ENCODE peak calls at places on chromosome 16, in seven cellular contexts. H is H9, Y is endothelial cell of umbilical vein, P is HCT116, F is neural progenitor cell, A is IMR-90, S is astrocyte. K is an unnamed sample.
A peak's percentile ranks its signal among the peaks of the same experiment; 100 is the strongest.

GRCh38 chr16:71637398-71637797 is 11.4 kb downstream of the MARVELD3 start:
- DNase-seq in Y (no peak), F (peak; percentile 78), P (no peak), A (peak; percentile 86), H (peak; percentile 65), S (peak; percentile 84), K (peak; percentile 91)

GRCh38 chr16:50861926-50862325 is 120.0 kb downstream of the CYLD start:
- DNase-seq in P (peak; percentile 46), F (no peak), S (peak; percentile 86), A (peak; percentile 81), Y (no peak), H (no peak), K (no peak)

GRCh38 chr16:55189179-55189578 is 134.8 kb upstream of the IRX6 start:
- DNase-seq in P (no peak), A (no peak), S (no peak), F (no peak), Y (no peak), H (no peak), K (no peak)

GRCh38 chr16:51049276-51049675 is 101.8 kb downstream of the SALL1 start:
- DNase-seq in A (no peak), P (no peak), F (no peak), H (no peak), Y (no peak), S (peak; percentile 2), K (no peak)

GRCh38 chr16:50565428-50565827 is 17.2 kb downstream of the NKD1 start:
- DNase-seq in H (no peak), A (no peak), F (no peak), S (no peak), Y (no peak), P (no peak), K (no peak)

GRCh38 chr16:56625140-56625942 is at the start of gene MT1E:
- DNase-seq in P (peak; percentile 77), A (peak; percentile 76), Y (peak; percentile 54), H (no peak), F (peak; percentile 71), S (peak; percentile 65), K (peak; percentile 78)

GRCh38 chr16:608019-608418 is 18.2 kb downstream of the RAB40C start:
- DNase-seq in P (no peak), S (no peak), F (no peak), H (peak; percentile 37), Y (no peak), A (no peak), K (peak; percentile 84)

GRCh38 chr16:88558457-88559442 is 11.5 kb upstream of the ZC3H18 start:
- DNase-seq in A (peak; percentile 43), Y (peak; percentile 49), F (peak; percentile 64), S (peak; percentile 16), H (peak; percentile 65), P (peak; percentile 64), K (peak; percentile 76)

GRCh38 chr16:71205482-71206131 is 24.9 kb downstream of the HYDIN start:
- DNase-seq in A (no peak), F (no peak), H (no peak), P (no peak), S (no peak), Y (no peak), K (no peak)

GRCh38 chr16:27446721-27447120 is 44.7 kb downstream of the IL21R start:
- DNase-seq in Y (no peak), P (no peak), A (no peak), S (no peak), H (no peak), F (no peak), K (no peak)

GRCh38 chr16:48076455-48077012 is 79.3 kb downstream of the ABCC12 start:
- DNase-seq in Y (no peak), A (peak; percentile 75), P (no peak), S (peak; percentile 56), H (no peak), F (no peak), K (no peak)

GRCh38 chr16:70437017-70437581 is 1.8 kb downstream of the ST3GAL2 start:
- DNase-seq in H (peak; percentile 86), P (no peak), Y (peak; percentile 90), F (peak; percentile 60), A (peak; percentile 94), S (peak; percentile 90), K (peak; percentile 91)

GRCh38 chr16:16071631-16072244 is 122.3 kb downstream of the ABCC1 start:
- DNase-seq in Y (no peak), P (no peak), F (no peak), H (no peak), S (peak; percentile 76), A (peak; percentile 78), K (peak; percentile 60)

GRCh38 chr16:5504028-5504758 is 406.6 kb upstream of the EEF2KMT start:
- DNase-seq in P (no peak), A (no peak), Y (no peak), H (no peak), F (no peak), S (peak; percentile 12), K (no peak)

GRCh38 chr16:67884684-67885083 is at the start of gene NRN1L:
- DNase-seq in P (no peak), S (peak; percentile 70), Y (no peak), A (peak; percentile 89), H (peak; percentile 96), F (peak; percentile 94), K (peak; percentile 98)

GRCh38 chr16:11586375-11586855 is 304 bp downstream of the LITAF start:
- DNase-seq in F (no peak), Y (no peak), H (no peak), P (no peak), S (no peak), A (no peak), K (no peak)

GRCh38 chr16:83602797-83603735 is 204.7 kb upstream of the HSBP1 start:
- DNase-seq in S (no peak), F (no peak), A (no peak), P (no peak), Y (peak; percentile 23), H (peak; percentile 25), K (no peak)

GRCh38 chr16:74800216-74800871 is 25.7 kb upstream of the FA2H start:
- DNase-seq in H (no peak), F (no peak), P (no peak), A (no peak), S (no peak), Y (no peak), K (no peak)

GRCh38 chr16:86515420-86515779 is 5.1 kb downstream of the FOXF1 start:
- DNase-seq in P (no peak), H (peak; percentile 77), S (no peak), A (peak; percentile 28), Y (no peak), F (peak; percentile 80), K (peak; percentile 78)

GRCh38 chr16:621526-622105 is 9.2 kb upstream of the WFIKKN1 start:
- DNase-seq in A (no peak), H (no peak), S (no peak), P (no peak), Y (no peak), F (no peak), K (no peak)

GRCh38 chr16:87457724-87458423 is 35.0 kb downstream of the ZCCHC14 start:
- DNase-seq in A (peak; percentile 99), F (no peak), P (peak; percentile 97), S (peak; percentile 99), H (no peak), Y (peak; percentile 80), K (peak; percentile 60)

GRCh38 chr16:53055603-53056527 is 1.1 kb downstream of the CHD9 start:
- DNase-seq in S (peak; percentile 73), F (peak; percentile 47), H (peak; percentile 43), Y (peak; percentile 69), A (peak; percentile 72), P (no peak), K (peak; percentile 84)

GRCh38 chr16:2929693-2930092 is 18.0 kb downstream of the FLYWCH1 start:
- DNase-seq in S (no peak), Y (no peak), P (no peak), F (no peak), A (no peak), H (no peak), K (no peak)

GRCh38 chr16:2924901-2925820 is 13.4 kb downstream of the FLYWCH1 start:
- DNase-seq in F (peak; percentile 85), P (no peak), H (peak; percentile 86), S (no peak), Y (no peak), A (peak; percentile 33), K (peak; percentile 88)

GRCh38 chr16:2925951-2926659 is 14.4 kb downstream of the FLYWCH1 start:
- DNase-seq in P (no peak), H (no peak), Y (no peak), S (no peak), F (no peak), A (no peak), K (no peak)

GRCh38 chr16:2928796-2929195 is 17.1 kb downstream of the FLYWCH1 start:
- DNase-seq in S (no peak), A (no peak), Y (no peak), F (no peak), P (no peak), H (no peak), K (no peak)

GRCh38 chr16:2926660-2927646 is 15.2 kb downstream of the FLYWCH1 start:
- DNase-seq in A (peak; percentile 80), H (peak; percentile 87), S (peak; percentile 67), F (peak; percentile 94), Y (peak; percentile 81), P (peak; percentile 85), K (peak; percentile 96)
- H3K9ac ChIP-seq in A (no peak overlapping the region), H (no peak overlapping the region), S (no peak overlapping the region), F (no peak overlapping the region), Y (no peak overlapping the region), P (no peak overlapping the region), K (no peak overlapping the region)

GRCh38 chr16:84836967-84837366 is 17.2 kb downstream of the CRISPLD2 start:
- DNase-seq in P (no peak), A (no peak), F (no peak), S (no peak), H (no peak), Y (no peak), K (no peak)
- H3K27ac ChIP-seq in P (no peak overlapping the region), A (peak overlapping the region; percentile 80), F (no peak overlapping the region), S (peak overlapping the region; percentile 91), H (no peak overlapping the region), Y (no peak overlapping the region), K (no peak overlapping the region)

GRCh38 chr16:24737391-24737871 is 8.0 kb downstream of the TNRC6A start:
- DNase-seq in P (no peak), H (no peak), Y (peak; percentile 83), S (peak; percentile 60), A (peak; percentile 70), F (no peak), K (no peak)

GRCh38 chr16:24738895-24739294 is 9.4 kb downstream of the TNRC6A start:
- DNase-seq in P (no peak), Y (no peak), H (no peak), S (no peak), F (no peak), A (no peak), K (no peak)

GRCh38 chr16:24737916-24738594 is 8.6 kb downstream of the TNRC6A start:
- DNase-seq in P (no peak), Y (no peak), A (no peak), H (no peak), S (no peak), F (no peak), K (no peak)

GRCh38 chr16:24734382-24734781 is 4.9 kb downstream of the TNRC6A start:
- DNase-seq in S (peak; percentile 61), A (peak; percentile 72), F (no peak), Y (no peak), P (no peak), H (no peak), K (no peak)

GRCh38 chr16:24736758-24737157 is 7.3 kb downstream of the TNRC6A start:
- DNase-seq in F (no peak), P (no peak), Y (no peak), S (no peak), H (no peak), A (no peak), K (no peak)
- H3K4me1 ChIP-seq in F (no peaks in the 10 kb centered on the region), P (peaks cover 24% of the 10 kb centered on the region), Y (peaks cover 43% of the 10 kb centered on the region), S (peaks cover 21% of the 10 kb centered on the region), H (peaks cover 10% of the 10 kb centered on the region), A (peaks cover 28% of the 10 kb centered on the region), K (peaks cover 1% of the 10 kb centered on the region)

GRCh38 chr16:8945626-8946296 is 17.9 kb downstream of the USP7 start:
- DNase-seq in S (no peak), A (no peak), P (no peak), Y (no peak), H (no peak), F (no peak), K (no peak)
- H3K9ac ChIP-seq in S (no peak overlapping the region), A (no peak overlapping the region), P (no peak overlapping the region), Y (no peak overlapping the region), H (no peak overlapping the region), F (no peak overlapping the region), K (no peak overlapping the region)